ENCODE peak calls at places on chromosomes 1 and 21, in five cellular contexts. One of them, this sample, is unnamed.

GRCh38 chr1:52554756-52555155 is 1.9 kb upstream of the TUT4 start:
- DNase-seq in CD8-positive, alpha-beta memory T cell: no peak
- DNase-seq in activated CD4-positive, alpha-beta memory T cell treated with anti-CD3 and anti-CD28 coated beads, Interleukin-2, amount 10 ng/mL, durations not matched to agents 7 days and 5 days: no peak
- DNase-seq in PC-3: no peak
- DNase-seq in activated naive CD4-positive, alpha-beta T cell: no peak
- DNase-seq in this sample: peak; percentile 37

GRCh38 chr1:43565600-43566360 is 35.1 kb downstream of the PTPRF start:
- DNase-seq in CD8-positive, alpha-beta memory T cell: peak; percentile 8
- DNase-seq in activated CD4-positive, alpha-beta memory T cell treated with anti-CD3 and anti-CD28 coated beads, Interleukin-2, amount 10 ng/mL, durations not matched to agents 7 days and 5 days: peak; percentile 66
- DNase-seq in PC-3: no peak
- DNase-seq in activated naive CD4-positive, alpha-beta T cell: peak; percentile 5
- DNase-seq in this sample: peak; percentile 54

GRCh38 chr1:109253803-109254620 is 4.7 kb downstream of the CELSR2 start:
- DNase-seq in CD8-positive, alpha-beta memory T cell: no peak
- DNase-seq in activated CD4-positive, alpha-beta memory T cell treated with anti-CD3 and anti-CD28 coated beads, Interleukin-2, amount 10 ng/mL, durations not matched to agents 7 days and 5 days: no peak
- DNase-seq in PC-3: no peak
- DNase-seq in activated naive CD4-positive, alpha-beta T cell: no peak
- DNase-seq in this sample: peak; percentile 82

GRCh38 chr1:48048064-48048463 is 50.9 kb upstream of the TRABD2B start:
- DNase-seq in CD8-positive, alpha-beta memory T cell: no peak
- DNase-seq in activated CD4-positive, alpha-beta memory T cell treated with anti-CD3 and anti-CD28 coated beads, Interleukin-2, amount 10 ng/mL, durations not matched to agents 7 days and 5 days: no peak
- DNase-seq in PC-3: no peak
- DNase-seq in activated naive CD4-positive, alpha-beta T cell: no peak
- DNase-seq in this sample: peak; percentile 71

GRCh38 chr21:39966786-39967185 is 99.5 kb downstream of the PCP4 start:
- DNase-seq in CD8-positive, alpha-beta memory T cell: no peak
- DNase-seq in activated CD4-positive, alpha-beta memory T cell treated with anti-CD3 and anti-CD28 coated beads, Interleukin-2, amount 10 ng/mL, durations not matched to agents 7 days and 5 days: no peak
- DNase-seq in PC-3: no peak
- DNase-seq in activated naive CD4-positive, alpha-beta T cell: no peak
- DNase-seq in this sample: no peak

GRCh38 chr1:27391511-27392095 is 819 bp upstream of the GPR3 start:
- DNase-seq in CD8-positive, alpha-beta memory T cell: peak; percentile 14
- DNase-seq in activated CD4-positive, alpha-beta memory T cell treated with anti-CD3 and anti-CD28 coated beads, Interleukin-2, amount 10 ng/mL, durations not matched to agents 7 days and 5 days: no peak
- DNase-seq in PC-3: peak; percentile 48
- DNase-seq in activated naive CD4-positive, alpha-beta T cell: no peak
- DNase-seq in this sample: peak; percentile 49

GRCh38 chr21:34874689-34875513 is 174.2 kb downstream of the RUNX1 start:
- DNase-seq in CD8-positive, alpha-beta memory T cell: no peak
- DNase-seq in activated CD4-positive, alpha-beta memory T cell treated with anti-CD3 and anti-CD28 coated beads, Interleukin-2, amount 10 ng/mL, durations not matched to agents 7 days and 5 days: no peak
- DNase-seq in PC-3: no peak
- DNase-seq in activated naive CD4-positive, alpha-beta T cell: no peak
- DNase-seq in this sample: peak; percentile 27

GRCh38 chr1:229991724-229992333 is 75.2 kb upstream of the GALNT2 start:
- DNase-seq in CD8-positive, alpha-beta memory T cell: no peak
- DNase-seq in activated CD4-positive, alpha-beta memory T cell treated with anti-CD3 and anti-CD28 coated beads, Interleukin-2, amount 10 ng/mL, durations not matched to agents 7 days and 5 days: no peak
- DNase-seq in PC-3: no peak
- DNase-seq in activated naive CD4-positive, alpha-beta T cell: no peak
- DNase-seq in this sample: no peak

GRCh38 chr1:18091660-18092446 is 15.7 kb upstream of the IGSF21 start:
- DNase-seq in CD8-positive, alpha-beta memory T cell: no peak
- DNase-seq in activated CD4-positive, alpha-beta memory T cell treated with anti-CD3 and anti-CD28 coated beads, Interleukin-2, amount 10 ng/mL, durations not matched to agents 7 days and 5 days: no peak
- DNase-seq in PC-3: peak; percentile 45
- DNase-seq in activated naive CD4-positive, alpha-beta T cell: no peak
- DNase-seq in this sample: peak; percentile 70

GRCh38 chr1:55034476-55035133 is 4.7 kb upstream of the PCSK9 start:
- DNase-seq in CD8-positive, alpha-beta memory T cell: no peak
- DNase-seq in activated CD4-positive, alpha-beta memory T cell treated with anti-CD3 and anti-CD28 coated beads, Interleukin-2, amount 10 ng/mL, durations not matched to agents 7 days and 5 days: no peak
- DNase-seq in PC-3: no peak
- DNase-seq in activated naive CD4-positive, alpha-beta T cell: no peak
- DNase-seq in this sample: no peak

GRCh38 chr1:15454256-15454655 is 2.3 kb upstream of the CELA2A start:
- DNase-seq in CD8-positive, alpha-beta memory T cell: no peak
- DNase-seq in activated CD4-positive, alpha-beta memory T cell treated with anti-CD3 and anti-CD28 coated beads, Interleukin-2, amount 10 ng/mL, durations not matched to agents 7 days and 5 days: no peak
- DNase-seq in PC-3: peak; percentile 77
- DNase-seq in activated naive CD4-positive, alpha-beta T cell: no peak
- DNase-seq in this sample: no peak

GRCh38 chr1:65606426-65606825 is 186.0 kb downstream of the LEPR start:
- DNase-seq in CD8-positive, alpha-beta memory T cell: no peak
- DNase-seq in activated CD4-positive, alpha-beta memory T cell treated with anti-CD3 and anti-CD28 coated beads, Interleukin-2, amount 10 ng/mL, durations not matched to agents 7 days and 5 days: no peak
- DNase-seq in PC-3: no peak
- DNase-seq in activated naive CD4-positive, alpha-beta T cell: no peak
- DNase-seq in this sample: peak; percentile 36

GRCh38 chr1:1432566-1432950 is 2.9 kb upstream of the VWA1 start:
- DNase-seq in CD8-positive, alpha-beta memory T cell: no peak
- DNase-seq in activated CD4-positive, alpha-beta memory T cell treated with anti-CD3 and anti-CD28 coated beads, Interleukin-2, amount 10 ng/mL, durations not matched to agents 7 days and 5 days: no peak
- DNase-seq in PC-3: no peak
- DNase-seq in activated naive CD4-positive, alpha-beta T cell: no peak
- DNase-seq in this sample: no peak

GRCh38 chr1:119714583-119714982 is 2.8 kb downstream of the PHGDH start:
- DNase-seq in CD8-positive, alpha-beta memory T cell: no peak
- DNase-seq in activated CD4-positive, alpha-beta memory T cell treated with anti-CD3 and anti-CD28 coated beads, Interleukin-2, amount 10 ng/mL, durations not matched to agents 7 days and 5 days: no peak
- DNase-seq in PC-3: no peak
- DNase-seq in activated naive CD4-positive, alpha-beta T cell: no peak
- DNase-seq in this sample: no peak

GRCh38 chr1:4585216-4585615 is 69.2 kb upstream of the AJAP1 start:
- DNase-seq in CD8-positive, alpha-beta memory T cell: no peak
- DNase-seq in activated CD4-positive, alpha-beta memory T cell treated with anti-CD3 and anti-CD28 coated beads, Interleukin-2, amount 10 ng/mL, durations not matched to agents 7 days and 5 days: peak; percentile 35
- DNase-seq in PC-3: peak; percentile 17
- DNase-seq in activated naive CD4-positive, alpha-beta T cell: peak; percentile 25
- DNase-seq in this sample: no peak

GRCh38 chr1:184790642-184791041 is 36.0 kb upstream of the EDEM3 start:
- DNase-seq in CD8-positive, alpha-beta memory T cell: no peak
- DNase-seq in activated CD4-positive, alpha-beta memory T cell treated with anti-CD3 and anti-CD28 coated beads, Interleukin-2, amount 10 ng/mL, durations not matched to agents 7 days and 5 days: no peak
- DNase-seq in PC-3: no peak
- DNase-seq in activated naive CD4-positive, alpha-beta T cell: no peak
- DNase-seq in this sample: no peak

GRCh38 chr1:42971848-42972291 is 13.2 kb upstream of the SLC2A1 start:
- DNase-seq in CD8-positive, alpha-beta memory T cell: no peak
- DNase-seq in activated CD4-positive, alpha-beta memory T cell treated with anti-CD3 and anti-CD28 coated beads, Interleukin-2, amount 10 ng/mL, durations not matched to agents 7 days and 5 days: no peak
- DNase-seq in PC-3: no peak
- DNase-seq in activated naive CD4-positive, alpha-beta T cell: no peak
- DNase-seq in this sample: peak; percentile 67

GRCh38 chr1:183568176-183569041 is 21.9 kb downstream of the NCF2 start:
- DNase-seq in CD8-positive, alpha-beta memory T cell: no peak
- DNase-seq in activated CD4-positive, alpha-beta memory T cell treated with anti-CD3 and anti-CD28 coated beads, Interleukin-2, amount 10 ng/mL, durations not matched to agents 7 days and 5 days: no peak
- DNase-seq in PC-3: no peak
- DNase-seq in activated naive CD4-positive, alpha-beta T cell: no peak
- DNase-seq in this sample: no peak

GRCh38 chr1:18341291-18342058 is 139.3 kb upstream of the KLHDC7A start:
- DNase-seq in CD8-positive, alpha-beta memory T cell: no peak
- DNase-seq in activated CD4-positive, alpha-beta memory T cell treated with anti-CD3 and anti-CD28 coated beads, Interleukin-2, amount 10 ng/mL, durations not matched to agents 7 days and 5 days: no peak
- DNase-seq in PC-3: no peak
- DNase-seq in activated naive CD4-positive, alpha-beta T cell: no peak
- DNase-seq in this sample: peak; percentile 97

GRCh38 chr1:154974808-154975408 is 427 bp downstream of the CKS1B start:
- DNase-seq in CD8-positive, alpha-beta memory T cell: peak; percentile 91
- DNase-seq in activated CD4-positive, alpha-beta memory T cell treated with anti-CD3 and anti-CD28 coated beads, Interleukin-2, amount 10 ng/mL, durations not matched to agents 7 days and 5 days: peak; percentile 96
- DNase-seq in PC-3: peak; percentile 98
- DNase-seq in activated naive CD4-positive, alpha-beta T cell: peak; percentile 90
- DNase-seq in this sample: peak; percentile 96